ENCODE peak calls at places on chromosomes 12 and 14, in nine cellular contexts. C is PC-3; Q is ovary; D is IMR-90; I is left ventricle myocardium inferior; X is CD8-positive, alpha-beta memory T cell; L is HCT116; T is iPS DF 6.9; M is transverse colon. A is an unnamed sample. For H3K27me3 and H3K4me1, the result is how much of the 10 kb centered on the place peaks cover.

GRCh38 chr14:76174982-76175381 is 23.3 kb downstream of the GPATCH2L start:
- DNase-seq in X (no peak), Q (no peak), D (no peak), I (no peak), C (no peak), M (no peak), T (no peak), L (no peak), A (no peak)

GRCh38 chr12:91204416-91204815 is 21.8 kb upstream of the DCN start:
- DNase-seq in Q (no peak), M (no peak), I (no peak), L (no peak), T (no peak), C (no peak), X (no peak), D (peak), A (no peak)

GRCh38 chr14:102892660-102893059 is 29.8 kb upstream of the AMN start:
- DNase-seq in C (no peak), I (no peak), M (no peak), Q (no peak), T (no peak), X (no peak), D (no peak), L (no peak), A (no peak)

GRCh38 chr12:65695077-65695865 is 129.0 kb upstream of the HMGA2 start:
- DNase-seq in M (peak), C (peak), T (no peak), L (peak), X (no peak), D (peak), I (no peak), Q (peak), A (no peak)

GRCh38 chr12:94204647-94205247 is 56.4 kb downstream of the PLXNC1 start:
- DNase-seq in X (no peak), Q (no peak), C (no peak), D (no peak), L (no peak), T (no peak), I (no peak), M (no peak), A (no peak)

GRCh38 chr14:42011221-42011620 is 404.5 kb downstream of the LRFN5 start:
- DNase-seq in X (no peak), Q (no peak), D (no peak), T (no peak), M (no peak), C (no peak), I (no peak), L (no peak), A (no peak)

GRCh38 chr12:109804820-109805761 is 28.1 kb downstream of the TRPV4 start:
- DNase-seq in T (peak), I (peak), D (peak), L (peak), X (peak), Q (peak), C (peak), M (peak), A (peak)

GRCh38 chr14:76882646-76883045 is 56.4 kb downstream of the LRRC74A start:
- DNase-seq in D (no peak), C (no peak), Q (peak), M (no peak), T (no peak), I (no peak), L (no peak), X (no peak), A (peak)

GRCh38 chr14:100827751-100828447 is 2.0 kb downstream of the MEG3 start:
- DNase-seq in D (peak), Q (peak), M (no peak), I (no peak), C (peak), X (no peak), T (no peak), L (no peak), A (no peak)

GRCh38 chr12:29783773-29784666 is at the start of gene TMTC1:
- DNase-seq in C (peak), D (peak), M (peak), I (peak), Q (peak), X (no peak), T (no peak), L (no peak), A (peak)

GRCh38 chr12:4011597-4011996 is 138.4 kb upstream of the PARP11 start:
- DNase-seq in D (no peak), T (no peak), C (peak), M (no peak), L (no peak), X (no peak), I (no peak), Q (no peak), A (no peak)

GRCh38 chr12:4015225-4016076 is 142.3 kb upstream of the PARP11 start:
- DNase-seq in X (no peak), D (no peak), T (no peak), L (no peak), C (no peak), M (peak), I (no peak), Q (no peak), A (no peak)

GRCh38 chr12:4014858-4015224 is 141.6 kb upstream of the PARP11 start:
- DNase-seq in M (no peak), I (no peak), Q (no peak), C (no peak), X (no peak), T (no peak), D (no peak), L (no peak), A (no peak)

GRCh38 chr12:4012073-4012472 is 138.9 kb upstream of the PARP11 start:
- DNase-seq in M (no peak), C (no peak), X (no peak), L (no peak), Q (no peak), D (no peak), I (no peak), T (no peak), A (no peak)

DNA sequence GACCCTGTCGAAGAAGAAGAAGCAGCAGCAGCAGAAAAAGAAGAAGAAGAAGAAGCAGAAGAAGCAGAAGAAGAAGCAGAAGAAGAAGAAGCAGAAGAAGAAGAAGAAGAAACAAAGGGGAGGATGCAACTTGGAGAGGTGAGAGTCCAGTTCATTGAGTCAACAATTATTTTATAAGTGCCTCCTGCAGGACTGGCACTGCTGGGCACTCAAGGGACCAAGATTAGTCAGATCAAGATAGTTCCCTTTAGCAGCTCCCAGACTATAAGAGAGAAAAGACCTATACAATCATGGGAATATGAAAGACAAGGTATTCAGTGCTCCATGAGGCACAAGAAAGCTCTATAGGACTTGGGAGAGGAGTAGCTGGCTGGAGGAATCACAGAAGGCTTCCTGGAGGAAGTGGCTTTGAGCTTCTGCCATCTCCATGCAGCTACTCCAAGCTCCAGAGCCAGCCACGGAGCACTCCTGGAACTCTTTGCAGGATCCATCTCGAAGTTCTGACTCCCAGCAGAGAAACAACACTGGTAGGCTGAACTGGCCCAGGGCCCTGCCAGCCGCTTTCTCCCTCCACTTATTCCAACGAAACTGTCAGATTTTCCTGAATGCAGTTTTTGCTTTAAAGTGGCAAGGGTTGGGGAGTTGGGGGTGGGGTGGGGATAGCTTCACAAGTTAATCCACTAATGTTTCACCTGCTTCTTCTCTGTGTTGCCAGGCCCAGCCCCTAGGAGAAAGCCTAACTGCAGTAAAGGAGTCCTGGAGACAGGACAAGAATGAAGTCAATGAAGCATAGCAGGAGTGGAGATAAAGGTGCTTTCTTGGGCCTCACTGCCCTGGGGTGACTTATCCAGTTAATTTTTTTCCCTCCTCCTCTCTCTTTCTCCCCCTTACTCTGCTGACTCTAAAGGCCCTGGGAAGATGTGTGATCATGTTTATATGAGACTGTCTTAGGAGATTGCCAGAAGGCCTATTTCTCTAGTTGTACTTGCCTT is 140.1 kb upstream of the PARP11 start:
- DNase-seq in Q (no peak), X (no peak), D (no peak), I (no peak), C (no peak), L (no peak), T (no peak), M (no peak), A (no peak)
- H3K27me3 ChIP-seq in Q (under half), X (under half), D (under half), I (under half), C (under half), L (under half), T (under half), M (under half), A (under half)

GRCh38 chr14:22535916-22536315 is 53.1 kb downstream of the DAD1 start:
- DNase-seq in T (no peak), C (no peak), M (no peak), X (no peak), D (no peak), Q (no peak), I (no peak), L (no peak), A (no peak)
- H3K4me1 ChIP-seq in T (under half), C (under half), M (under half), X (half or more), D (under half), Q (under half), I (under half), L (under half), A (under half)

DNA sequence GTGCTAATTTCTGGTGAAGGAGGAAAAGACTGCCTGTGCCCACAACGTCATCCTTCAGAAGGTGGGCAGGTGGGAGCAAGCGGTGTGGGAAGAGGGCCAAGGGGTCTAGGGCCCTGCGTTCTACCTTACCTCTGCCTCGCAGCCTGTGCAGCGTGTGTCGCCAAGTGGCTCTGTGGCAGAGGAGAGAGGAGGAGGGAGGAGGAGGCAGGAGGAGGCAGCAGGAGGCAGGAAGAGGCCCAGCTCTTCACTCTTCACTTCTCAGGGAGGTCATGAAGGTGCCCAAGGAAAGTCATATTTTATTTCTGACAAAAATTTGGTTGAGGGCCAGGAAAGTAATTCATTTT is 177.9 kb downstream of the MYRFL start:
- DNase-seq in D (no peak), M (no peak), X (no peak), C (no peak), I (no peak), Q (no peak), T (no peak), L (no peak), A (no peak)
- H3K27me3 ChIP-seq in D (under half), M (under half), X (under half), C (under half), I (under half), Q (under half), T (under half), L (under half), A (under half)

DNA sequence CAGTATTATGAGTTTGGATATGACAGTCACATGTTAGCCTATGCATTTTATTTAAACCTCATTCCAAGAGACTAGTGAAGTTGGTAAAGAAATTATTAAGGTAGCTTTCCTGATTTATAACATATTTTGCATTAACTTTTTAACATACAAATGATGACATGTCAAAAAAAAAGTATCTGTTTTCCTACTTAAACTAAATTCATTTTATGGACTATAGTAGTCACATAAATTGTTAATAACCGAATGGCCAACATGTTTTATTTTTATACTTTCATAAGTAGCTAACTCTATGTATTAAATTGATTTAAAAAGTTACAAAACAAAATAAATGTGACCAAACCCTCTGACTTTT is 14.7 kb downstream of the TAOK3 start:
- DNase-seq in L (no peak), I (no peak), D (no peak), Q (no peak), X (no peak), M (no peak), T (no peak), C (no peak), A (no peak)
- H3K4me1 ChIP-seq in L (under half), I (under half), D (under half), Q (under half), X (under half), M (under half), T (under half), C (under half), A (under half)

GRCh38 chr12:49297695-49298060 is 2.7 kb downstream of the PRPH start:
- DNase-seq in M (no peak), D (no peak), C (no peak), X (no peak), L (no peak), T (no peak), Q (no peak), I (no peak), A (no peak)
- H3K27me3 ChIP-seq in M (half or more), D (half or more), C (under half), X (under half), L (under half), T (half or more), Q (under half), I (half or more), A (half or more)

GRCh38 chr12:64639466-64639865 is 29.2 kb downstream of the RASSF3 start:
- DNase-seq in C (no peak), T (no peak), L (no peak), X (no peak), Q (no peak), D (no peak), M (no peak), I (no peak), A (no peak)
- H3K4me1 ChIP-seq in C (under half), T (under half), L (under half), X (half or more), Q (under half), D (under half), M (under half), I (half or more), A (under half)

DNA sequence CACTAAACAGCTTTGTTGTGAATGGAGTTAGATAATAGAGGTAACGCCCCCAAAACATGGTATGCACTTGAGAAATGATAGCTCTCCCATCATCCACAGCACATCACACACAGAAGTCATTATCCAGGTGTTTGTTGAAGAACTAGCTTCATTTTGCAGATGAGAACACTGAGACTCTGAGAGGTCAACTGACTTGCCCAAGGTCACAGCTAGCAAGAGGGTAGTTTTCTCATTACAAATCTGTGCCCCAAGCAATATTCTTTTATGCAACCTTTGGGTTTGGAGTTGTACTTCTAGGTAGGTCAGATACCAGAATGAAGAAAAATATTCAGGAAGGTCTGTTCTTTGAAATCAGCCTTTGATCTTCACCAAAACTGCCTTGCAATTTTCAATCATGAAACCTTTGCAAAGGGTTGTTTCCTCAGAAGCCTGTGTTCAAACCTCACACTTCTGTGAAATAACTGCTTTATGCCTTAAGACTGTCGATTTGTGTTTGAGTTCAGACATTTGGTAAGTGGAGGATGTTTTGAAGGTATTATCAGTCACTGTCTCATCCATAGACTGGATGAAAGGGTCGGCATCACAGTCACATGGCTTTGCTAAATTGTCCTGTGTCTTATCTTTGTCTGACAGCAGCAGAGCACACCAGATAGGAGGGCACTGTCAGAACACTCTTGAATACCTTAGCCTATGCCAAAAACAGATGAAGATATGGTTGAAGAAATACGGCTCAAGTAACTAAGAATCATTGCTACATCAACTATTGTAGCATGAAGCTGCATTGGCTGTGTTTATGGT is 233.2 kb upstream of the BTG1 start:
- DNase-seq in X (no peak), Q (no peak), L (no peak), D (no peak), M (no peak), C (no peak), I (no peak), T (no peak), A (no peak)
- H3K27me3 ChIP-seq in X (under half), Q (under half), L (under half), D (under half), M (under half), C (under half), I (under half), T (under half), A (under half)